ENCODE peak calls at places on chromosomes 11 and 22, in ten cellular contexts. I, K, N, R, Q, X, Y, E, D and W are unnamed samples.

GRCh38 chr11:14059491-14059890 is 97.0 kb downstream of the SPON1 start:
- DNase-seq in N (no peak), X (no peak), R (no peak), Y (no peak), E (no peak), Q (no peak), K (no peak), D (no peak), I (no peak), W (peak)

GRCh38 chr22:43420991-43421665 is 9.3 kb downstream of the MPPED1 start:
- DNase-seq in I (no peak), Q (no peak), Y (no peak), N (no peak), E (no peak), R (peak), D (no peak), X (no peak), K (no peak), W (no peak)

GRCh38 chr11:96614846-96615245 is 225.0 kb downstream of the JRKL start:
- DNase-seq in Y (no peak), R (no peak), N (no peak), I (no peak), Q (no peak), X (no peak), D (no peak), E (no peak), K (no peak), W (no peak)

GRCh38 chr11:45512749-45513148 is 152.7 kb downstream of the CHST1 start:
- DNase-seq in X (no peak), D (no peak), I (no peak), E (no peak), N (no peak), Y (no peak), R (no peak), K (no peak), Q (no peak), W (no peak)

GRCh38 chr11:132058211-132058772 is 687.9 kb downstream of the NTM start:
- DNase-seq in I (no peak), E (no peak), Y (peak), Q (no peak), D (no peak), X (no peak), N (no peak), K (no peak), R (peak), W (no peak)

GRCh38 chr22:40036591-40037225 is 42.0 kb downstream of the FAM83F start:
- DNase-seq in E (peak), K (peak), I (peak), X (peak), R (peak), D (peak), N (peak), Y (peak), Q (peak), W (peak)

GRCh38 chr11:124899376-124900145 is 1.9 kb upstream of the ROBO4 start:
- DNase-seq in X (no peak), I (no peak), N (no peak), Q (no peak), D (no peak), Y (no peak), R (no peak), E (no peak), K (peak), W (peak)

GRCh38 chr11:1948389-1948788 is 1.3 kb downstream of the MRPL23 start:
- DNase-seq in Q (no peak), I (no peak), D (no peak), E (no peak), N (no peak), K (no peak), X (no peak), Y (no peak), R (no peak), W (no peak)

GRCh38 chr11:3088806-3089205 is 31.6 kb upstream of the CARS1 start:
- DNase-seq in X (no peak), R (no peak), Q (no peak), N (no peak), K (no peak), I (no peak), Y (no peak), E (no peak), D (no peak), W (no peak)

GRCh38 chr11:65834202-65834601 is 439 bp downstream of the SNX32 start:
- DNase-seq in R (no peak), K (no peak), E (no peak), D (no peak), Q (no peak), Y (no peak), N (no peak), I (no peak), X (no peak), W (no peak)

GRCh38 chr11:24407733-24408132 is 89.1 kb upstream of the LUZP2 start:
- DNase-seq in X (no peak), Q (no peak), D (no peak), N (no peak), Y (no peak), I (no peak), K (no peak), R (no peak), E (no peak), W (no peak)

GRCh38 chr22:42294034-42294985 is 23.9 kb upstream of the TCF20 start:
- DNase-seq in X (peak), K (peak), I (no peak), D (no peak), Q (peak), E (no peak), Y (no peak), R (peak), N (no peak), W (peak)

GRCh38 chr22:19419464-19420178 is 11.9 kb downstream of the HIRA start:
- DNase-seq in N (peak), R (no peak), Q (no peak), I (no peak), X (peak), E (peak), K (no peak), D (no peak), Y (peak), W (no peak)

GRCh38 chr22:22767876-22768602 is 119.6 kb upstream of the IGLL5 start:
- DNase-seq in I (no peak), E (no peak), Y (no peak), Q (no peak), R (no peak), K (peak), X (no peak), D (no peak), N (no peak), W (peak)

GRCh38 chr22:25383892-25384291 is 164.5 kb downstream of the CRYBB2 start:
- DNase-seq in K (no peak), Y (no peak), I (no peak), R (no peak), N (no peak), D (no peak), Q (no peak), E (no peak), X (no peak), W (no peak)

GRCh38 chr22:25380141-25380747 is 160.8 kb downstream of the CRYBB2 start:
- DNase-seq in E (no peak), Y (no peak), K (no peak), X (no peak), D (no peak), I (no peak), N (no peak), Q (no peak), R (no peak), W (no peak)

GRCh38 chr22:25386538-25386884 is 167.1 kb downstream of the CRYBB2 start:
- DNase-seq in K (no peak), D (no peak), X (no peak), Y (no peak), R (no peak), I (no peak), E (no peak), Q (no peak), N (no peak), W (no peak)

GRCh38 chr22:25383278-25383820 is 163.9 kb downstream of the CRYBB2 start:
- DNase-seq in D (no peak), R (no peak), I (no peak), K (no peak), Q (no peak), Y (no peak), E (no peak), N (no peak), X (no peak), W (no peak)

GRCh38 chr22:25382762-25383161 is 163.3 kb downstream of the CRYBB2 start:
- DNase-seq in K (no peak), N (no peak), I (no peak), R (no peak), D (no peak), Q (no peak), X (no peak), Y (no peak), E (no peak), W (peak)
- TF ChIP-seq CTCF in K (peak), N (peak), I (no peak), R (no peak), D (no peak), Q (no peak), X (peak), Y (peak), E (peak), W (no peak)

DNA sequence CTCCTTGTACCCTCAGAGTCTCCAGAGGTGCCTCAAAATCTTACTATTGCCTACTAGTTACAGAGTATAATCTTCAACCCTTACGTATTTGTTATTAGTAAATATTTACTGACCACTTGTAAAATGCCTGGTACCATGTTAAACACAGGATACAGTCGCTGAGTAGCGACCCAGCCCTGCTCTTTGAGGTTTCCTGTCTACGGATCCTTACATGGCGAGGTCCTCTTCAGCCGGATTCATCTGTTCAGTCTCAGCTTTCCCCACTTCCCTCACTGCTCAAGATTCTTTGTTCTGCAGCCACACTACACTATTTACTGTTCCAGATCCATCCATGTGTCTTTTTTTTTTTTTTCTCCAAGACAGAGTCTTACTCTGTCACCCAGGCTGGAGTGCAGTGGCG is 13.2 kb upstream of the TTC36 start:
- DNase-seq in I (no peak), R (no peak), Y (no peak), N (no peak), Q (no peak), K (no peak), D (no peak), X (no peak), E (no peak), W (no peak)
- TF ChIP-seq CTCF in I (no peak), R (no peak), Y (no peak), N (no peak), Q (no peak), K (no peak), D (no peak), X (no peak), E (no peak), W (no peak)

GRCh38 chr11:94169930-94170329 is 41.3 kb downstream of the PANX1 start:
- DNase-seq in R (no peak), Q (no peak), E (no peak), Y (no peak), D (no peak), I (no peak), N (no peak), K (no peak), X (no peak), W (no peak)

GRCh38 chr11:94170953-94171352 is 42.3 kb downstream of the PANX1 start:
- DNase-seq in Y (no peak), N (no peak), R (no peak), Q (no peak), I (no peak), K (no peak), X (no peak), E (no peak), D (no peak), W (no peak)

GRCh38 chr11:94169516-94169915 is 40.9 kb downstream of the PANX1 start:
- DNase-seq in E (no peak), R (no peak), I (no peak), Q (no peak), N (no peak), Y (no peak), X (no peak), K (no peak), D (no peak), W (no peak)

GRCh38 chr11:94168882-94169281 is 40.2 kb downstream of the PANX1 start:
- DNase-seq in Y (no peak), N (no peak), X (no peak), I (no peak), E (no peak), D (no peak), R (no peak), Q (no peak), K (no peak), W (no peak)

GRCh38 chr11:94171693-94172440 is 43.2 kb downstream of the PANX1 start:
- DNase-seq in R (no peak), E (no peak), K (peak), X (peak), Q (peak), Y (peak), I (no peak), N (peak), D (peak), W (peak)
- TF ChIP-seq CTCF in R (peak), E (peak), K (peak), X (peak), Q (peak), Y (peak), I (peak), N (peak), D (peak), W (peak)

GRCh38 chr11:27040302-27041115 is at the start of gene BBOX1:
- DNase-seq in K (no peak), D (no peak), X (peak), Y (no peak), Q (no peak), E (no peak), N (no peak), I (no peak), R (no peak), W (peak)

GRCh38 chr11:27041141-27041869 is 690 bp downstream of the BBOX1 start:
- DNase-seq in I (no peak), K (no peak), Y (peak), X (peak), R (no peak), Q (no peak), E (no peak), D (no peak), N (no peak), W (peak)

DNA sequence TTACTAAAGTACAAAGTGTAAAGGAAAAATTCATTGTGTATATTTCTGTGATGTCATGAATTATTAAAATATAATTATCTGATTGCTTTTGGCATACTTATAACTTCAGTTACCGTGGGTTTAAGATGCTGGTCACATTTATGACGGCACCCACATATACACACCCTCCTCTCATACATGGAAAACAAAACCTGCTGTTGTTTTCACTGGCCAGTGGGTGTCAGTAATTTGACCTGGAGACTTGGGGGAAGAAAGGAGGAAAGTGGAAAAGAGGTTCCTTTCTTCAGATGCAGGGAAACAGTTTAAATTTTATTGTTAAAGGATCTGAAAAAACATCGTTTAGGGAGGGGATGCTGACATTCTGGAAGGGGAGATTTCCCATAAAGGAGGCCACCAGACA is 742 bp upstream of the BBOX1 start:
- DNase-seq in N (no peak), Q (no peak), K (no peak), Y (no peak), R (no peak), X (no peak), I (no peak), E (no peak), D (no peak), W (no peak)
- TF ChIP-seq CTCF in N (no peak), Q (no peak), K (peak), Y (no peak), R (no peak), X (peak), I (no peak), E (no peak), D (no peak), W (peak)

GRCh38 chr11:56950510-56950909 is 38.2 kb upstream of the OR5AK2 start:
- DNase-seq in E (no peak), N (no peak), X (no peak), I (no peak), D (no peak), Q (no peak), Y (no peak), K (no peak), R (no peak), W (no peak)
- TF ChIP-seq CTCF in E (no peak), N (no peak), X (no peak), I (no peak), D (no peak), Q (no peak), Y (no peak), K (peak), R (no peak), W (no peak)